ENCODE peak calls at places on chromosomes 4 and X, in eight cellular contexts. G is naive B cell, S is mesendoderm, F is SJSA1, O is sciatic nerve, Q is astrocyte of the spinal cord, P is Calu3, W is ovary. B is an unnamed sample.

GRCh38 chr4:3529363-3529762 is 2.9 kb downstream of the LRPAP1 start:
- DNase-seq in P (no peak), G (no peak), W (no peak), S (no peak), Q (no peak), F (no peak), O (no peak), B (no peak)

GRCh38 chr4:180333156-180333555 is 1910.0 kb upstream of the TENM3 start:
- DNase-seq in G (no peak), Q (peak; percentile 22), S (no peak), O (no peak), F (no peak), W (no peak), P (no peak), B (no peak)

GRCh38 chrX:73069365-73070035 is 9.8 kb downstream of the PABPC1L2A start:
- DNase-seq in P (no peak), O (no peak), S (no peak), F (no peak), Q (no peak), G (no peak), W (no peak), B (no peak)

GRCh38 chr4:38509551-38509950 is 154.4 kb upstream of the KLF3 start:
- DNase-seq in O (no peak), W (no peak), S (no peak), G (no peak), P (no peak), Q (no peak), F (no peak), B (no peak)

GRCh38 chr4:61556277-61556676 is 356.2 kb downstream of the ADGRL3 start:
- DNase-seq in W (no peak), F (no peak), G (no peak), S (peak; percentile 14), P (peak; percentile 5), O (no peak), Q (no peak), B (no peak)

GRCh38 chrX:51931761-51932160 is 38.3 kb downstream of the MAGED1 start:
- DNase-seq in F (no peak), O (no peak), W (no peak), G (no peak), P (no peak), S (no peak), Q (no peak), B (no peak)

GRCh38 chrX:42776195-42776594 is 1.8 kb downstream of the PPP1R2C start:
- DNase-seq in S (peak; percentile 11), F (no peak), G (no peak), P (no peak), Q (no peak), W (no peak), O (no peak), B (no peak)

GRCh38 chrX:72097081-72097480 is 34.6 kb downstream of the RTL5 start:
- DNase-seq in S (no peak), P (no peak), Q (no peak), F (no peak), O (no peak), W (no peak), G (no peak), B (no peak)

GRCh38 chr4:139300431-139301142 is 718 bp upstream of the NAA15 start:
- DNase-seq in O (no peak), P (peak; percentile 5), F (no peak), S (peak; percentile 67), W (no peak), G (no peak), Q (peak; percentile 77), B (no peak)